ENCODE peak calls at places on chromosomes 16 and 17, in five cellular contexts. G is GM10248; D is NCI-H774; A is activated CD4-positive, CD25-positive, alpha-beta regulatory T cell; W is brain microvascular endothelial cell. O is an unnamed sample.

GRCh38 chr17:45101883-45102811 is 30.2 kb downstream of the PLCD3 start:
- DNase-seq in D (no peak), A (no peak), G (no peak), W (no peak), O (no peak)

GRCh38 chr17:59513934-59514841 is 51.2 kb upstream of the DHX40 start:
- DNase-seq in W (peak), A (no peak), G (no peak), D (peak), O (peak)

GRCh38 chr16:51144203-51144602 is 6.9 kb downstream of the SALL1 start:
- DNase-seq in A (no peak), G (no peak), D (peak), W (no peak), O (no peak)

GRCh38 chr16:87541882-87542234 is 49.0 kb upstream of the ZCCHC14 start:
- DNase-seq in W (peak), D (no peak), A (no peak), G (no peak), O (no peak)

GRCh38 chr17:45263477-45263860 is 1.6 kb upstream of the SPATA32 start:
- DNase-seq in G (no peak), W (no peak), A (no peak), D (no peak), O (no peak)

GRCh38 chr16:66266436-66267286 is 99.8 kb upstream of the CDH5 start:
- DNase-seq in D (no peak), W (peak), A (no peak), G (no peak), O (no peak)

GRCh38 chr17:58352843-58353719 is 1.1 kb upstream of the SUPT4H1 start:
- DNase-seq in D (peak), A (no peak), G (no peak), W (peak), O (no peak)

GRCh38 chr17:2384439-2385127 is 16.3 kb downstream of the MNT start:
- DNase-seq in D (no peak), A (no peak), W (no peak), G (no peak), O (no peak)

GRCh38 chr16:89033796-89034572 is 57.0 kb upstream of the CBFA2T3 start:
- DNase-seq in W (no peak), G (no peak), D (no peak), A (no peak), O (no peak)

GRCh38 chr17:37726891-37727780 is 17.7 kb downstream of the HNF1B start:
- DNase-seq in W (no peak), D (no peak), G (no peak), A (no peak), O (no peak)

GRCh38 chr16:73113326-73113720 is 65.4 kb upstream of the ZFHX3 start:
- DNase-seq in D (no peak), G (no peak), A (no peak), W (no peak), O (no peak)

GRCh38 chr17:43548689-43549379 is 2.7 kb upstream of the ETV4 start:
- DNase-seq in A (no peak), G (no peak), W (no peak), D (no peak), O (no peak)

GRCh38 chr17:78128616-78129384 is at the start of gene TMC6:
- DNase-seq in A (peak), D (peak), W (no peak), G (peak), O (peak)

GRCh38 chr17:57099165-57099564 is 14.1 kb downstream of the AKAP1 start:
- DNase-seq in D (no peak), A (no peak), W (no peak), G (peak), O (no peak)

GRCh38 chr17:43070257-43070656 is 45.2 kb downstream of the RND2 start:
- DNase-seq in D (no peak), G (no peak), W (no peak), A (no peak), O (no peak)

GRCh38 chr16:29644338-29644857 is 18.6 kb upstream of the SPN start:
- DNase-seq in W (no peak), D (no peak), A (no peak), G (peak), O (no peak)

GRCh38 chr17:51064061-51064735 is 56.5 kb downstream of the SPAG9 start:
- DNase-seq in G (no peak), W (no peak), D (no peak), A (no peak), O (no peak)